ENCODE peak calls at places on chromosome 1, in nine cellular contexts. L is PC-3, E is mesendoderm, J is heart left ventricle, D is IMR-90, Q is A673, B is dorsolateral prefrontal cortex, W is aorta, A is trophoblast cell. T is an unnamed sample.

GRCh38 chr1:88736633-88737248 is 52.7 kb downstream of the PKN2 start:
- DNase-seq in J (no peak), Q (peak; percentile 77), B (no peak), A (peak; percentile 51), W (no peak), L (peak; percentile 65), D (peak; percentile 55), E (peak; percentile 87), T (peak; percentile 46)

GRCh38 chr1:13651279-13651678 is 48.7 kb upstream of the PRDM2 start:
- DNase-seq in L (peak; percentile 98), E (no peak), A (no peak), W (no peak), Q (no peak), B (no peak), D (no peak), J (no peak), T (no peak)

GRCh38 chr1:189673223-189673622 is 804.4 kb downstream of the BRINP3 start:
- DNase-seq in L (no peak), B (no peak), Q (no peak), W (no peak), D (no peak), J (no peak), E (no peak), A (no peak), T (no peak)

GRCh38 chr1:236101233-236102200 is 36.6 kb upstream of the NID1 start:
- DNase-seq in J (no peak), W (peak; percentile 6), Q (no peak), E (no peak), D (no peak), B (no peak), L (no peak), A (no peak), T (no peak)

GRCh38 chr1:13697738-13698137 is 2.2 kb upstream of the PRDM2 start:
- DNase-seq in J (no peak), E (peak; percentile 2), L (peak; percentile 7), A (peak; percentile 86), D (no peak), B (no peak), W (no peak), Q (no peak), T (no peak)

GRCh38 chr1:96698332-96698983 is 23.1 kb upstream of the PTBP2 start:
- DNase-seq in J (no peak), E (peak; percentile 7), L (no peak), B (no peak), W (no peak), Q (no peak), D (peak; percentile 52), A (no peak), T (peak; percentile 79)

GRCh38 chr1:82806133-82806532 is 1005.4 kb downstream of the ADGRL2 start:
- DNase-seq in W (no peak), B (no peak), A (no peak), J (no peak), L (no peak), D (no peak), Q (no peak), E (no peak), T (no peak)

GRCh38 chr1:207995576-207995975 is 84.7 kb upstream of the CD34 start:
- DNase-seq in L (no peak), E (no peak), D (no peak), W (no peak), B (no peak), Q (no peak), A (no peak), J (no peak), T (no peak)

GRCh38 chr1:183124259-183124658 is 61.8 kb upstream of the LAMC2 start:
- DNase-seq in L (no peak), Q (no peak), E (no peak), W (no peak), D (no peak), A (no peak), B (no peak), J (no peak), T (no peak)

GRCh38 chr1:5099018-5099417 is 444.6 kb downstream of the AJAP1 start:
- DNase-seq in J (no peak), Q (no peak), L (no peak), A (no peak), B (no peak), W (no peak), D (no peak), E (no peak), T (no peak)

GRCh38 chr1:29876902-29877301 is 640.6 kb downstream of the PTPRU start:
- DNase-seq in B (no peak), J (no peak), E (peak; percentile 62), Q (peak; percentile 52), D (no peak), W (no peak), A (no peak), L (no peak), T (no peak)

GRCh38 chr1:177080564-177080963 is 83.9 kb downstream of the ASTN1 start:
- DNase-seq in Q (peak; percentile 88), A (no peak), W (no peak), B (no peak), E (no peak), D (no peak), L (no peak), J (no peak), T (no peak)
- H3K4me3 ChIP-seq in Q (no peak overlapping the region), A (no peak overlapping the region), W (no peak overlapping the region), B (no peak overlapping the region), E (no peak overlapping the region), D (no peak overlapping the region), L (no peak overlapping the region), J (no peak overlapping the region), T (no peak overlapping the region)

DNA sequence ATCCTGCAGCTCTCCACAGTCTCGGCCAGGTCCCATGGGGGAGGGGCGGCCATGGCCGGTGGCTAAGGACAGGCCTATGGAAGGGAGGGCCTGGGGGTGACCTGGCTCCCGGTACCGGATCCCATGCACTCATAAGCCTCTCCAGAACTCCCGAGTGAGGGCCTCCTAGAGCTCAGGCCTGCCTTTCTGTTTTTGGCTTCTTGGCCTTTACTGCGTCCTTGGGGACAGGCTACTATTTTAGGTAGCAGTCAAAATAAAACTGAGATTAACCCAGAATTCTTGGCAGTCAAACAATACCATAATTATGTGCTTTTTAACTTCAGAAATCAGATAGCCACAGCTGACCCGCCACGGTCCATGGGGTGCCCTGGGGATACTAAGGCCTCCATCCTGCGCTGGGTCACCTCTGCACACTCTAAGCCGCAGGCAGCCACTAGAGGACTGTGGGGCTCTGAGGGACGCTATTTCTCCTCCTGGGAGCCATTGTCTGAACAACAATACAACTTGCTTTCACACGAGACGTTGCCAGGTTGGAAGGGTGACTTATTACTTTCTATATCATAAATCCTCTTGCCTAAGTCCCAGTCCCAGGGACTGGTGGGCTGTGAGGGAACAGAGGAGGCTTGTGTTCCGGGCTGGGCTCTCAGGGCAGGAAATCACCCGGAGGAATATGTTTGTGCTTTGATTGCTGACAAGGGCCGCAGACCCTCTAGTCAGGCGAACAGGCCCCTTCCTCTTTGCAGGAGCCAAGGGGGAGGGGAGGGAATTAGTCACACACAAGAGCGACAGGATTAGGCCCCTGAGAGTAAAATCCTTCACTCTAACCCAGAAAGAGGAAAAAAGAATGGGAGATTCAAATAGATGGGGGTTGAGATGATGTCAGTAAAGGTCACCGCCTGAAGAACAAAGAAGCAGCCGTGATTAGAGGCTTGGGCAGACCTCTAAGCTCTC is 40.7 kb upstream of the BCAR3 start:
- DNase-seq in E (peak; percentile 54), W (no peak), D (no peak), L (no peak), A (no peak), B (no peak), Q (no peak), J (peak; percentile 81), T (no peak)
- H3K4me3 ChIP-seq in E (no peak overlapping the region), W (no peak overlapping the region), D (no peak overlapping the region), L (no peak overlapping the region), A (no peak overlapping the region), B (no peak overlapping the region), Q (no peak overlapping the region), J (no peak overlapping the region), T (no peak overlapping the region)

GRCh38 chr1:169100208-169100882 is 6.1 kb upstream of the ATP1B1 start:
- DNase-seq in W (no peak), E (no peak), D (no peak), B (no peak), L (peak; percentile 20), J (no peak), Q (no peak), A (no peak), T (no peak)
- H3K4me3 ChIP-seq in W (no peak overlapping the region), E (no peak overlapping the region), D (no peak overlapping the region), B (no peak overlapping the region), L (no peak overlapping the region), J (no peak overlapping the region), Q (no peak overlapping the region), A (no peak overlapping the region), T (no peak overlapping the region)

GRCh38 chr1:70779571-70779970 is 268.0 kb downstream of the PTGER3 start:
- DNase-seq in J (no peak), A (no peak), D (peak; percentile 19), L (peak; percentile 4), W (no peak), E (no peak), B (no peak), Q (no peak), T (no peak)
- H3K4me3 ChIP-seq in J (no peak overlapping the region), A (no peak overlapping the region), D (no peak overlapping the region), L (no peak overlapping the region), W (no peak overlapping the region), E (no peak overlapping the region), B (no peak overlapping the region), Q (no peak overlapping the region), T (no peak overlapping the region)

DNA sequence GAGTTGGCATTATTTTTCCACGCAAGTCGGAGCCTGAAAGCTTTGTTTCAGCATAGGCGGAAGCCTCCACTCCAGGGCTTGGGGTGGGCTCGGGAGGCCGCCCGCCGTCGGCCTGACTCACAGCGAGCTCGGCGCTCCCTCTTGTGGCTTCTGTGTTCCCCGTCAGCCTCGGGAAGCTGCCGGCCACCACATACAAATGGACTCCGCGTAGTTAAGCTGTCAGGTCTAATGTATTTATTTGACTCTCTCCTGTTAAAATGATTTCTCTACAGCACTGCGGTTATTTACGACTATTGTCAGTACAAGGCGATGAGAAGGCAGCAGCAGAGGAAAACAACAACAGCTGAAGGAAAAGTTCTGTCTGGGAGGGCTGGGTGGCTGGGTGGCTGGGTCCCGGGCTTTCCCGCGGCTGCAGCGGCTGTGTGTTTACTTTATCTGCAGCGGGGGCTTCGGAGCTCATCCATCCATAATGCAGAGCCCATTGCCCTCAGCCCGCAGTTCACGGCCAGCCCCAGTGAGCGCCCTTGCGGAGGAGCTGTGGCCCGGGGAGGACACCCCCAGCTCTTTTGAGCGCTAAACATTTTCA is 375.7 kb upstream of the CAMK1G start:
- DNase-seq in W (peak; percentile 91), Q (peak; percentile 75), J (peak; percentile 59), L (peak; percentile 86), E (peak; percentile 84), D (peak; percentile 45), A (peak; percentile 61), B (peak; percentile 58), T (peak; percentile 66)
- H3K4me3 ChIP-seq in W (no peak overlapping the region), Q (no peak overlapping the region), J (peak overlapping the region; percentile 35), L (peak overlapping the region; percentile 66), E (peak overlapping the region; percentile 31), D (no peak overlapping the region), A (no peak overlapping the region), B (peak overlapping the region; percentile 53), T (peak overlapping the region; percentile 44)

GRCh38 chr1:10473145-10473765 is 926 bp upstream of the DFFA start:
- DNase-seq in J (no peak), L (no peak), A (no peak), E (no peak), B (no peak), D (no peak), Q (no peak), W (no peak), T (no peak)
- H3K4me3 ChIP-seq in J (no peak overlapping the region), L (peak overlapping the region; percentile 92), A (no peak overlapping the region), E (no peak overlapping the region), B (peak overlapping the region; percentile 98), D (no peak overlapping the region), Q (peak overlapping the region; percentile 73), W (no peak overlapping the region), T (no peak overlapping the region)

T was measured in brain microvascular endothelial cell.